ENCODE peak calls at places on chromosomes 6 and 20, in four cellular contexts. T is IMR-90, Y is H9, K is neuronal stem cell. I is an unnamed sample.

GRCh38 chr6:91681341-91681740 is 1094.5 kb upstream of the MAP3K7 start:
- DNase-seq in T (no peak), Y (no peak), K (no peak), I (no peak)

GRCh38 chr6:84043555-84043954 is 10.0 kb downstream of the MRAP2 start:
- DNase-seq in Y (no peak), T (no peak), K (no peak), I (no peak)

GRCh38 chr6:165552248-165552736 is 110.7 kb downstream of the PDE10A start:
- DNase-seq in K (no peak), T (no peak), Y (no peak), I (no peak)

GRCh38 chr20:17835240-17835940 is 133.2 kb downstream of the SNX5 start:
- DNase-seq in T (peak), Y (no peak), K (no peak), I (peak)

GRCh38 chr6:37313698-37314097 is 40.1 kb upstream of the RNF8 start:
- DNase-seq in T (no peak), K (no peak), Y (no peak), I (no peak)

GRCh38 chr6:34305982-34306702 is 57.3 kb upstream of the SMIM29 start:
- DNase-seq in K (no peak), Y (no peak), T (peak), I (peak)

GRCh38 chr6:36201612-36202011 is 5.1 kb downstream of the BRPF3 start:
- DNase-seq in K (no peak), T (no peak), Y (no peak), I (no peak)

GRCh38 chr20:47817573-47817972 is 32.3 kb upstream of the SULF2 start:
- DNase-seq in Y (no peak), K (no peak), T (no peak), I (no peak)

GRCh38 chr6:111552241-111552744 is 53.4 kb downstream of the TRAF3IP2 start:
- DNase-seq in Y (peak), K (peak), T (peak), I (peak)

GRCh38 chr6:111550953-111551352 is 54.7 kb downstream of the TRAF3IP2 start:
- DNase-seq in Y (no peak), K (no peak), T (no peak), I (no peak)

GRCh38 chr6:111550195-111550594 is 55.5 kb downstream of the TRAF3IP2 start:
- DNase-seq in Y (no peak), K (no peak), T (no peak), I (no peak)

GRCh38 chr6:111552999-111553398 is 52.7 kb downstream of the TRAF3IP2 start:
- DNase-seq in Y (no peak), K (no peak), T (no peak), I (no peak)

DNA sequence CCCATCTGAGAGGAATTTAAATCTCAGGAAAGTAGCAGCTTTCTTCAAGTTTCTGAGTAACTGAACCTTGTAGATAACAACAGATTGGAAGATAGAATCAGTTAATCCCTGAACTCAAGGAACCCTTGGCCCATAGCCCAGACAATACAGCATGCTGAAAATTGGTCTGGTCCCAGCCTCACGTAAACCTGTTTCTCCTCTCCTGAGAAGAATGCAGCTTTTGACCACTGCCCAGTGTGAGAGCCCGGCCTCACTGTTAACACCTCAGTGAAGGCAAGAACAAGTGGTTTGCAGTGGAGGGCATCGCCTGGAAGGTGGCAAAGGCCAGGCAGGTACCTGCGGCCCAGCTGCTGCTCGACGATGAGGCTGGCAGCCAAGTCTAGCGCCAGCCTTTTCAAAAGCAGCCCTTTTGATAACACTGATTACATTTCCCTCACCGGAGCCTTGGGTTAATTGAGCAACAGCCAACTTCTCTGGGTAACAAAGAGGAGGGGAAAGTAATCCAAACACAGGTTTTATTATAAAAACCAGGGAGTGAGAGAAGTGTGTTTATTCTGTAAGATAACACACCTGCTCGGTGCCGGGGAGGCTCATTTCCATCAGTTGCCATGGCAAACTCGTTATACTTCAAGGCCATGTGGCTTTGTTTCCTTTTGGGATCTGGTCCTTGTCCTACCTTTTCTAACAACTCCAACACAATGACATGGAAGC is 54.0 kb downstream of the TRAF3IP2 start:
- DNase-seq in K (no peak), T (no peak), Y (no peak), I (no peak)
- H3K4me2 ChIP-seq in K (peak), T (peak), Y (peak), I (no peak)

GRCh38 chr6:10140121-10140520 is 274.8 kb downstream of the TFAP2A start:
- DNase-seq in Y (no peak), T (no peak), K (no peak), I (no peak)
- H2AFZ ChIP-seq in Y (peak), T (no peak), K (no peak), I (no peak)

DNA sequence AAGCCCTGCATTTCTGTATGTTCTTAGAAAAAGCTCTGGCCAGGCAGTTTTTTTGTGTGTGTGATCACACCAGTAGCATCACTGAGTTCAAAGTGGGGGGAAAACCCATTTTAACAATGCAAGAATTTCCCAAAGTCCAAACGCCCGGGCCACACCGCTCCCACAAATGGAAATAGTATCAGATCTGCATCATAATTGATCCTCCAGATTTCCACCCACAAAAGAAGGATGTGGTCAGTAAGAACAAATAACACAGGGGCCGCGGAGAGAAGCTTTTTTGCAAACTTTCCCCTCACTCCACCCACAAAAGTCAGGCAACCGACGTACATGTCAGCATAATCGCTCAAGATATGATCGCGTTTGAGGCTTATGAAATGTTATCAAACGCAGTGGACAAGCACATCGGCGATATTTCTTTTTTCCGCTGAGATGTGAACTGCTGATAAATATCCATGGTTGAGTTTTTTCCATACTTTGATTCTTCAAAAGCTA is 143.7 kb downstream of the ZFP64 start:
- DNase-seq in T (peak), Y (peak), K (no peak), I (peak)
- H4K8ac ChIP-seq in T (peak), Y (no peak), K (no peak), I (peak)

DNA sequence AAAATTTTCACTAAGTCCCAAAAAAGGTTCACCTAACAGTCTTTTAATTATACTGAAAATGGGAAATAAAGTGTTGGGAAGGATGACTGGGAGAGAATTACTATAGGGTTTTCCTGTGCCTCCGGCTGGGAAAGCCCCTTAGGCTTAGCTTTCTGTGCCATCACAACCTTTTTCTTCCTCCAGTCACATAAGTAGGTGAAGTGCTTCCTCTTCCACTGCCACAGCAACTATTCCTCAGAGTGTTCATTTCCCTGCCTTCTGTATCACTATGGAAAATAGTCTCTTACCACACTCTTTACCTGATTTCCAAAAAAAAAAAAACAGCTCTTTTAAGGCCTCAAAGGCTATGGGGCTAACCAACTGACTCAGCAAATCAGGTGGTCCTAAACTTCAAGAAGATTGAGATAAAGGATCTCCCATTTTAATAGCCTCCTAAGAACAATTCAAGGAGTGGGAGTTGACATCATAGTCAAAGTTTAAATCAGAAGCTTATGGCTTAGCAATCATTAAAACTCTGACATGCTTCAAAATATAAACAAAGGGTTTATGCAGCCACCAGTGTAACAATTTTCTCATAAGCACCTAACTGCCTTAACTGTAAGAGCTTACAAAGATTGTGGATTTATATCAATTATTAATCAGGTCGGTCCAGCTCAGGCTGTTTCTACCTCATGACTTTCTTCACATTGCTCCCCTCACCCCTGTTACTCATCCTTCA is 95.4 kb downstream of the RNGTT start:
- DNase-seq in T (peak), Y (no peak), K (no peak), I (peak)
- H3K4me2 ChIP-seq in T (peak), Y (no peak), K (no peak), I (peak)

GRCh38 chr20:10309326-10309725 is 90.7 kb downstream of the SNAP25 start:
- DNase-seq in T (peak), Y (no peak), K (no peak), I (peak)
- H2AFZ ChIP-seq in T (no peak), Y (no peak), K (no peak), I (no peak)